ENCODE peak calls at places on chromosomes 3 and 15, in five cellular contexts. D, N, A, Q and L are unnamed samples.

GRCh38 chr3:26029323-26029722 is 239.4 kb downstream of the OXSM start:
- ATAC-seq in N (no peak), Q (no peak), D (no peak), A (no peak), L (no peak)

GRCh38 chr3:42148982-42149432 is 57.9 kb downstream of the TRAK1 start:
- ATAC-seq in D (peak; percentile 100), A (peak; percentile 100), Q (peak; percentile 95), N (no peak), L (peak; percentile 95)

GRCh38 chr15:78419331-78419730 is 18.7 kb upstream of the IREB2 start:
- ATAC-seq in Q (no peak), D (no peak), N (no peak), A (no peak), L (no peak)

GRCh38 chr15:76139368-76140068 is 79.7 kb downstream of the TMEM266 start:
- ATAC-seq in D (peak; percentile 95), N (peak; percentile 89), Q (peak; percentile 93), A (peak; percentile 91), L (peak; percentile 73)

GRCh38 chr15:71707230-71708051 is 102.9 kb upstream of the NR2E3 start:
- ATAC-seq in D (no peak), N (no peak), Q (peak; percentile 62), A (no peak), L (peak; percentile 57)

GRCh38 chr15:67186226-67186649 is 68.2 kb downstream of the AAGAB start:
- ATAC-seq in D (no peak), Q (peak; percentile 29), N (no peak), A (no peak), L (peak; percentile 19)

GRCh38 chr3:148467341-148467740 is 230.4 kb upstream of the AGTR1 start:
- ATAC-seq in N (no peak), Q (no peak), D (no peak), A (no peak), L (no peak)

GRCh38 chr3:9934235-9934621 is 594 bp downstream of the CRELD1 start:
- ATAC-seq in A (peak; percentile 7), Q (no peak), D (peak; percentile 29), N (peak; percentile 7), L (no peak)

GRCh38 chr3:30605706-30606300 is 598 bp upstream of the TGFBR2 start:
- ATAC-seq in A (peak; percentile 5), N (peak; percentile 31), D (no peak), Q (no peak), L (no peak)

GRCh38 chr15:38726187-38726586 is 161.6 kb upstream of the RASGRP1 start:
- ATAC-seq in A (no peak), D (no peak), N (no peak), Q (no peak), L (no peak)

GRCh38 chr3:165254812-165255211 is 58.6 kb upstream of the SLITRK3 start:
- ATAC-seq in D (no peak), N (peak; percentile 70), A (peak; percentile 75), Q (no peak), L (peak; percentile 82)

GRCh38 chr15:96035091-96035490 is 295.4 kb upstream of the NR2F2 start:
- ATAC-seq in N (no peak), Q (no peak), D (no peak), A (no peak), L (no peak)

GRCh38 chr3:195549001-195549400 is 5.9 kb upstream of the PPP1R2 start:
- ATAC-seq in Q (no peak), N (no peak), A (no peak), D (no peak), L (no peak)

GRCh38 chr15:70270752-70271111 is 173.0 kb upstream of the TLE3 start:
- ATAC-seq in D (no peak), N (no peak), Q (no peak), A (no peak), L (no peak)

GRCh38 chr15:54035616-54036015 is 57.4 kb downstream of the UNC13C start:
- ATAC-seq in D (no peak), N (no peak), A (no peak), Q (no peak), L (no peak)

GRCh38 chr3:66851894-66852613 is 146.1 kb upstream of the KBTBD8 start:
- ATAC-seq in A (no peak), Q (no peak), D (no peak), N (peak; percentile 85), L (no peak)

GRCh38 chr3:28915711-28916481 is 365.0 kb upstream of the RBMS3 start:
- ATAC-seq in D (no peak), Q (peak; percentile 46), A (peak; percentile 88), N (no peak), L (peak; percentile 45)

GRCh38 chr3:35857004-35857403 is 217.7 kb downstream of the ARPP21 start:
- ATAC-seq in N (no peak), A (no peak), D (no peak), Q (no peak), L (no peak)

GRCh38 chr3:66983101-66983500 is 15.0 kb upstream of the KBTBD8 start:
- ATAC-seq in A (peak; percentile 63), D (no peak), Q (no peak), N (no peak), L (no peak)

GRCh38 chr3:86161493-86161892 is 829.5 kb downstream of the VGLL3 start:
- ATAC-seq in N (no peak), D (no peak), Q (no peak), A (no peak), L (no peak)

GRCh38 chr15:90904746-90905145 is 1.6 kb downstream of the MAN2A2 start:
- ATAC-seq in D (no peak), Q (no peak), A (no peak), N (no peak), L (no peak)

GRCh38 chr15:43775411-43775965 is 1.3 kb downstream of the ELL3 start:
- ATAC-seq in D (peak; percentile 32), A (peak; percentile 21), N (peak; percentile 70), Q (no peak), L (no peak)

GRCh38 chr15:79025201-79025600 is 65.4 kb downstream of the RASGRF1 start:
- ATAC-seq in Q (no peak), N (no peak), A (peak; percentile 30), D (no peak), L (no peak)

GRCh38 chr3:103056953-103057450 is 622.2 kb downstream of the ZPLD1 start:
- ATAC-seq in A (no peak), D (no peak), Q (no peak), N (no peak), L (no peak)

GRCh38 chr3:134407247-134407640 is 33.0 kb upstream of the AMOTL2 start:
- ATAC-seq in A (peak; percentile 22), Q (peak; percentile 57), N (peak; percentile 31), D (no peak), L (peak; percentile 75)

GRCh38 chr15:84904409-84904808 is 19.9 kb downstream of the SLC28A1 start:
- ATAC-seq in Q (peak; percentile 66), D (peak; percentile 22), N (no peak), A (no peak), L (no peak)

GRCh38 chr3:56157693-56158092 is 310.6 kb downstream of the ERC2 start:
- ATAC-seq in N (no peak), A (peak; percentile 37), D (no peak), Q (peak; percentile 81), L (peak; percentile 57)

GRCh38 chr3:99577160-99577559 is 61.2 kb upstream of the COL8A1 start:
- ATAC-seq in N (no peak), D (no peak), A (no peak), Q (no peak), L (no peak)

GRCh38 chr3:171168086-171168485 is 141.6 kb upstream of the SLC2A2 start:
- ATAC-seq in D (peak; percentile 87), Q (peak; percentile 29), A (peak; percentile 93), N (peak; percentile 99), L (no peak)

GRCh38 chr3:45112939-45113338 is 33.2 kb downstream of the CDCP1 start:
- ATAC-seq in D (peak; percentile 8), A (no peak), Q (peak; percentile 41), N (no peak), L (peak; percentile 61)

GRCh38 chr3:118932822-118933558 is 101.7 kb downstream of the IGSF11 start:
- ATAC-seq in N (no peak), A (no peak), Q (no peak), D (peak; percentile 14), L (peak; percentile 78)

DNA sequence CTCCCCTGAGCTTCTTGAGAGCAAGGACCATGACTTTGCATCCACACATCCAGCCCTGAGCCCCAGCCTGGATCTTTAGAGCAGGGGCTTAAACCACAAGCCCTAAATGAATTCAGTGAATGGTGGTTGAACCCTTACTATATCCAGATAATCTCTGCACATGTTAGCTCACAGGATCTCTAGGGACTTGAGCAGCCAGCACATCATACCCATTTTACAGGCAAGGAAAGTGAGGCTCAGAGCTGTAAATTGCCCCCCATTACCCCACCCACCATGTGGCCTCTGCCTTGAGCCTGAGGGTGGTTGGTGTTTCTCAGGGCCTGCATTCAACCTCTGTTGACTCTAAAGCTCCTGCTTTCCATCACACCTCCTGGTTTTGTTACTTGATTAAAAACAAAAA is 27.6 kb downstream of the EAF1 start:
- ATAC-seq in A (no peak), N (no peak), D (no peak), Q (no peak), L (no peak)
- H3K4me1 ChIP-seq in A (no peaks in the 10 kb centered on the region), N (peaks cover 7% of the 10 kb centered on the region), D (no peaks in the 10 kb centered on the region), Q (no peaks in the 10 kb centered on the region), L (no peaks in the 10 kb centered on the region)

GRCh38 chr15:37102315-37103021 is 2.1 kb upstream of the MEIS2 start:
- ATAC-seq in N (peak; percentile 14), A (peak; percentile 16), D (peak; percentile 2), Q (no peak), L (no peak)

GRCh38 chr15:37103475-37104071 is 3.2 kb upstream of the MEIS2 start:
- ATAC-seq in A (no peak), N (no peak), Q (no peak), D (no peak), L (no peak)

GRCh38 chr15:37100109-37100873 is at the start of gene MEIS2:
- ATAC-seq in A (peak; percentile 13), Q (peak; percentile 86), N (peak; percentile 70), D (peak; percentile 69), L (peak; percentile 79)

GRCh38 chr15:37099321-37100108 is 834 bp downstream of the MEIS2 start:
- ATAC-seq in Q (no peak), A (no peak), N (no peak), D (no peak), L (no peak)

GRCh38 chr15:37101634-37102314 is 1.4 kb upstream of the MEIS2 start:
- ATAC-seq in D (peak; percentile 81), N (peak; percentile 80), A (peak; percentile 51), Q (peak; percentile 74), L (peak; percentile 72)
- TF ChIP-seq POLR2AphosphoS5 in D (peak; percentile 61), N (no peak), A (no peak), Q (peak; percentile 75), L (peak; percentile 61)

GRCh38 chr3:46135475-46135874 is 72.6 kb downstream of the CCR1 start:
- ATAC-seq in D (no peak), A (no peak), Q (peak; percentile 85), N (no peak), L (no peak)
- H3K4me1 ChIP-seq in D (no peaks in the 10 kb centered on the region), A (no peaks in the 10 kb centered on the region), Q (no peaks in the 10 kb centered on the region), N (no peaks in the 10 kb centered on the region), L (no peaks in the 10 kb centered on the region)

GRCh38 chr15:64687167-64688085 is 88.0 kb downstream of the RBPMS2 start:
- ATAC-seq in Q (no peak), A (peak; percentile 13), N (no peak), D (no peak), L (no peak)

GRCh38 chr15:64688179-64688578 is 87.2 kb downstream of the RBPMS2 start:
- ATAC-seq in A (no peak), N (no peak), Q (no peak), D (no peak), L (no peak)

GRCh38 chr15:64683378-64683777 is 92.0 kb downstream of the RBPMS2 start:
- ATAC-seq in N (no peak), Q (no peak), D (no peak), A (no peak), L (no peak)

GRCh38 chr15:64686130-64686735 is 89.2 kb downstream of the RBPMS2 start:
- ATAC-seq in N (no peak), A (peak; percentile 7), D (peak; percentile 20), Q (peak; percentile 67), L (no peak)

GRCh38 chr15:64685230-64685886 is 90.0 kb downstream of the RBPMS2 start:
- ATAC-seq in D (no peak), A (peak; percentile 3), N (no peak), Q (no peak), L (no peak)
- TF ChIP-seq POLR2AphosphoS5 in D (no peak), A (peak; percentile 70), N (no peak), Q (no peak), L (no peak)